ENCODE peak calls at places on chromosomes 7 and 10, in ten cellular contexts. A, X, H, V, Y, G, M, B, R and K are unnamed samples.

GRCh38 chr7:41107330-41107937 is 595.5 kb downstream of the INHBA start:
- DNase-seq in A (no peak), X (no peak), H (no peak), V (no peak), Y (no peak), G (peak), M (peak), B (peak), R (no peak), K (no peak)

GRCh38 chr10:12980080-12980656 is 21.3 kb downstream of the CCDC3 start:
- DNase-seq in A (no peak), X (no peak), H (no peak), V (peak), Y (no peak), G (no peak), M (no peak), B (no peak), R (no peak), K (no peak)

GRCh38 chr10:76788093-76788811 is 849.4 kb downstream of the KCNMA1 start:
- DNase-seq in A (no peak), X (no peak), H (no peak), V (no peak), Y (no peak), G (no peak), M (no peak), B (no peak), R (no peak), K (no peak)

GRCh38 chr7:117808910-117809705 is 64.1 kb downstream of the CTTNBP2 start:
- DNase-seq in A (no peak), X (no peak), H (no peak), V (no peak), Y (no peak), G (no peak), M (peak), B (no peak), R (no peak), K (no peak)

GRCh38 chr7:158898025-158898424 is 41.7 kb downstream of the DYNC2I1 start:
- DNase-seq in A (no peak), X (no peak), H (no peak), V (no peak), Y (no peak), G (no peak), M (no peak), B (no peak), R (no peak), K (no peak)

GRCh38 chr7:110170762-110171161 is 920.2 kb upstream of the LRRN3 start:
- DNase-seq in A (no peak), X (no peak), H (no peak), V (no peak), Y (no peak), G (no peak), M (peak), B (no peak), R (no peak), K (no peak)

GRCh38 chr10:96283351-96283750 is 12.0 kb upstream of the BLNK start:
- DNase-seq in A (no peak), X (no peak), H (no peak), V (no peak), Y (no peak), G (no peak), M (no peak), B (no peak), R (no peak), K (no peak)

GRCh38 chr7:41459623-41460256 is 243.2 kb downstream of the INHBA start:
- DNase-seq in A (no peak), X (no peak), H (no peak), V (no peak), Y (no peak), G (no peak), M (no peak), B (no peak), R (no peak), K (no peak)

GRCh38 chr7:137440434-137440830 is 96.9 kb upstream of the PTN start:
- DNase-seq in A (no peak), X (no peak), H (no peak), V (no peak), Y (no peak), G (no peak), M (no peak), B (no peak), R (no peak), K (no peak)

GRCh38 chr7:17130281-17131059 is 168.0 kb upstream of the AHR start:
- DNase-seq in A (no peak), X (no peak), H (no peak), V (no peak), Y (no peak), G (no peak), M (peak), B (peak), R (no peak), K (no peak)

GRCh38 chr10:77926566-77927342 is at the start of gene DLG5:
- DNase-seq in A (peak), X (peak), H (peak), V (peak), Y (peak), G (peak), M (peak), B (peak), R (peak), K (peak)

GRCh38 chr10:21314234-21314633 is 211.2 kb downstream of the SKIDA1 start:
- DNase-seq in A (no peak), X (no peak), H (no peak), V (peak), Y (no peak), G (no peak), M (no peak), B (no peak), R (no peak), K (no peak)

GRCh38 chr7:13615679-13616078 is 373.8 kb downstream of the ETV1 start:
- DNase-seq in A (no peak), X (no peak), H (no peak), V (no peak), Y (no peak), G (no peak), M (no peak), B (no peak), R (no peak), K (no peak)

DNA sequence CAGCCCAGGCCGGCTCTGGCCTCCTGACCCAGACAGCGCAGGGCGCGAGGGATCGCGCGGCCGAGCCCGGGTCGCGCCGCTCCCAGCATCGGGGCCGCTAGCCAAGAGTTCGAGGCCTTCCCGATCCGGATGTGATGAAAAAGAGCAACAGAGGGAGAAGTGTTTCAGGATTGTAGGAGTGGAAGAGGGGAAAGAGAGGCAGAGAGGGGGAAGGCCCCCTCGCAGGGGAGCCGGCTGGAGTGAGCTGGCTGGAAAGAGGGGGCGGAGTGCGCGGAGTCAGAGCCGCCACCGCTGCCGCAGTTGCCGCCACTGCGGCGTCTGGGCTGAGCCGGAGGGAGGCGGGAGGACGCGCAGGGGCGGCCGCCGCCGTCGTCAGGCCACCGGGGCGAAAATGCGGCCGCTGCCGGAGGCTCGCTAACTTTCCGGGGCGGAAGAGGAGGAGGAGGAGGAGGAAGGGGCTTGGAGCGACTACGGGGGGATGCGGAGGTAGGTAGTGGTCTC is 307 bp downstream of the MDFIC start:
- DNase-seq in A (peak), X (peak), H (peak), V (peak), Y (peak), G (peak), M (peak), B (peak), R (peak), K (no peak)
- TF ChIP-seq POLR2A in A (peak), X (no peak), H (no peak), V (no peak), Y (no peak), G (peak), M (peak), B (peak), R (peak), K (no peak)

DNA sequence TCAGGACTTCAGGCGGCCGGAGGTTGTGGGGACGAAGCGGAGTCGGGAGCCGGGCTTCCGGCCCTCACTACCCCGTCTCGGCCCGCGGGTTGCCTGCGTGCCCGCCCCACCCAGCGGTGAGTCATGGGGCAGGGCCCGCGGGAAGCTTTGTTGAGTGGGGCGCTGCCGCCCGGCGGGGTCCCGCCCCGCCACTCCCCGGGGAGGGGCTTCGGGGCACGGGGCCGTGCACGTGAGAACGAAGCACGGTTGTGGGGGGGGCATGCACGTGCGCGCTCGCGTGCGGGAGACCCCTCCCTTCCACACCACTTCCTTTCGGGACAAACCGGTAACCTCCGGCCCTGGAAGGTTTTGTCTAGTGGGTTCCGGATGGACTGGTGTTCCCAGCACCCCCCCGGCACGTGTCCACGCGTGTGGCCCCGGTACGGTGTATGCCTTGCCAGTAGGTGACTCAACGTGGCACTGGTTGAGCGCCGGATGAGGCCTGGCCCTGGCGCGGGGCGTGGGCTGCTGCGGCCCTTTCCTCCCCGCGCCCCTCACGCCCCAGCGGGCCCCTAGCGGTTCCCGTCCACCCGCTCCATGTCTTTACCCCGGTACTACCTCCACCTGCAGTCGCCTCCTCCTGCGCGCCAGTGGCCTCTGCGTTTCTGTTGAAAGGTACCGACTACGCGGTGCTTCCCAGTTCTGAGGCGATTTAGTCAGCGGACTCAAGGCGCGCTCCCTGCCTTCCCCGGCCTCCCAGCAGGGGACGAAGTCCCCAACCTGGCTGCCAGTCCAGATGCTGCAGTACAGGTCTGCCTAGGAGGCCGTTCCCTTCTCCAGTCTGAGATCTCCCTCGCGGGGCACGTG is 3.1 kb downstream of the ADIRF start:
- DNase-seq in A (peak), X (peak), H (peak), V (peak), Y (peak), G (peak), M (peak), B (peak), R (peak), K (peak)
- TF ChIP-seq POLR2A in A (peak), X (peak), H (peak), V (no peak), Y (no peak), G (peak), M (peak), B (no peak), R (peak), K (no peak)

GRCh38 chr7:25125137-25125946 is at the start of gene CYCS:
- DNase-seq in A (peak), X (peak), H (peak), V (peak), Y (peak), G (peak), M (peak), B (peak), R (peak), K (peak)
- TF ChIP-seq POLR2A in A (peak), X (peak), H (peak), V (no peak), Y (peak), G (peak), M (peak), B (peak), R (peak), K (peak)

GRCh38 chr10:34906021-34906965 is 91.2 kb upstream of the PARD3 start:
- DNase-seq in A (no peak), X (peak), H (no peak), V (peak), Y (no peak), G (no peak), M (peak), B (no peak), R (no peak), K (no peak)
- TF ChIP-seq POLR2A in A (no peak), X (no peak), H (no peak), V (no peak), Y (no peak), G (no peak), M (no peak), B (no peak), R (no peak), K (no peak)

GRCh38 chr7:44981035-44981706 is 2.4 kb upstream of the MYO1G start:
- DNase-seq in A (no peak), X (no peak), H (no peak), V (no peak), Y (peak), G (no peak), M (no peak), B (no peak), R (no peak), K (no peak)
- TF ChIP-seq POLR2A in A (no peak), X (no peak), H (no peak), V (no peak), Y (no peak), G (no peak), M (no peak), B (no peak), R (no peak), K (no peak)